ENCODE peak calls at places on chromosomes 11 and 22, in four cellular contexts. X is HCT116, E is K562, L is H1. K is an unnamed sample.

GRCh38 chr11:79973701-79974626 is 533.1 kb upstream of the TENM4 start:
- DNase-seq in E (no peak), L (no peak), X (no peak), K (no peak)

GRCh38 chr11:77467233-77467632 is 6.7 kb downstream of the PAK1 start:
- DNase-seq in L (no peak), X (no peak), E (no peak), K (no peak)

GRCh38 chr11:15591112-15591537 is 476.4 kb downstream of the INSC start:
- DNase-seq in E (no peak), X (no peak), L (no peak), K (no peak)

GRCh38 chr11:74909363-74909762 is 39.5 kb downstream of the XRRA1 start:
- DNase-seq in X (no peak), E (no peak), L (no peak), K (no peak)

GRCh38 chr11:33775832-33776231 is 1.5 kb upstream of the FBXO3 start:
- DNase-seq in E (no peak), L (no peak), X (no peak), K (peak)

GRCh38 chr22:27580311-27580897 is 221.2 kb downstream of the MN1 start:
- DNase-seq in X (no peak), E (no peak), L (no peak), K (no peak)

GRCh38 chr11:1303196-1303821 is 6.1 kb downstream of the TOLLIP start:
- DNase-seq in E (no peak), X (no peak), L (peak), K (no peak)

GRCh38 chr11:100753144-100753543 is 66.1 kb downstream of the ARHGAP42 start:
- DNase-seq in X (no peak), E (no peak), L (peak), K (no peak)

GRCh38 chr11:93537767-93538261 is 5.4 kb downstream of the SMCO4 start:
- DNase-seq in X (no peak), L (no peak), E (peak), K (no peak)

GRCh38 chr11:79201637-79202347 is 239.0 kb downstream of the TENM4 start:
- DNase-seq in X (no peak), L (no peak), E (no peak), K (peak)

GRCh38 chr22:50731811-50732624 is 6.0 kb upstream of the ACR start:
- DNase-seq in E (peak), X (peak), L (peak), K (no peak)

GRCh38 chr22:25572708-25573161 is 8.3 kb downstream of the GRK3 start:
- DNase-seq in X (no peak), L (no peak), E (no peak), K (peak)

GRCh38 chr11:72643547-72643946 is 30.7 kb downstream of the PDE2A start:
- DNase-seq in X (peak), E (no peak), L (no peak), K (no peak)

DNA sequence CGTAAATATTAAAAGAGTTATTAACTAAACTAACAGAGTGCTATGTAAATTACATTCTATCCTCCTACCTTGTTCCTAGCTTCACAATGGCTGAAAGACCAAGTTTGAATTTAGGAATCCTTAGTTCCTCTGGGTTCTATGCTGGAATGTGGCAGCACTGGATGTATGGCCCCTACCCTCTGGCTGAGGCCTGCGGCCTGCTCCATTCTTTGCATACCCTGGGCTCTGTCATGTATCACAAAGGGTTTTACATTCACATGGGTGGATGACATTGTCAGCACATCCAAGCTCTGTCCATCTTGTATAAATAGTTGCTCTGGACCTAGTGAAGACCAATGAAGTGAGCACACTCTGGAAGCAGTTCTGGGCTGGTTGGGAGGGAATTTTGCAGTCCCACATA is 54.5 kb downstream of the AASDHPPT start:
- DNase-seq in X (no peak), E (no peak), L (no peak), K (no peak)
- TF ChIP-seq EGR1 in X (no peak), E (no peak), L (no peak), K (no peak)

GRCh38 chr22:35008213-35008612 is 57.7 kb upstream of the ISX start:
- DNase-seq in X (no peak), L (no peak), E (no peak), K (peak)
- TF ChIP-seq EGR1 in X (no peak), L (no peak), E (no peak), K (no peak)

GRCh38 chr22:44410396-44411056 is 87.5 kb downstream of the RTL6 start:
- DNase-seq in E (no peak), X (no peak), L (no peak), K (no peak)
- TF ChIP-seq EGR1 in E (no peak), X (no peak), L (no peak), K (no peak)

GRCh38 chr22:49308300-49308699 is 519.4 kb downstream of the BRD1 start:
- DNase-seq in E (no peak), L (peak), X (no peak), K (no peak)
- TF ChIP-seq EGR1 in E (no peak), L (no peak), X (no peak), K (no peak)

GRCh38 chr11:87866951-87867350 is 308.3 kb downstream of the RAB38 start:
- DNase-seq in X (no peak), E (no peak), L (no peak), K (no peak)
- TF ChIP-seq EGR1 in X (no peak), E (no peak), L (no peak), K (no peak)

GRCh38 chr11:8095831-8096522 is 15.0 kb downstream of the TUB start:
- DNase-seq in L (no peak), X (no peak), E (no peak), K (no peak)
- TF ChIP-seq EGR1 in L (no peak), X (no peak), E (no peak), K (no peak)

GRCh38 chr11:85187992-85188391 is 439.2 kb downstream of the DLG2 start:
- DNase-seq in E (no peak), X (no peak), L (no peak), K (no peak)

GRCh38 chr11:85180528-85180927 is 446.6 kb downstream of the DLG2 start:
- DNase-seq in L (no peak), X (no peak), E (no peak), K (no peak)

DNA sequence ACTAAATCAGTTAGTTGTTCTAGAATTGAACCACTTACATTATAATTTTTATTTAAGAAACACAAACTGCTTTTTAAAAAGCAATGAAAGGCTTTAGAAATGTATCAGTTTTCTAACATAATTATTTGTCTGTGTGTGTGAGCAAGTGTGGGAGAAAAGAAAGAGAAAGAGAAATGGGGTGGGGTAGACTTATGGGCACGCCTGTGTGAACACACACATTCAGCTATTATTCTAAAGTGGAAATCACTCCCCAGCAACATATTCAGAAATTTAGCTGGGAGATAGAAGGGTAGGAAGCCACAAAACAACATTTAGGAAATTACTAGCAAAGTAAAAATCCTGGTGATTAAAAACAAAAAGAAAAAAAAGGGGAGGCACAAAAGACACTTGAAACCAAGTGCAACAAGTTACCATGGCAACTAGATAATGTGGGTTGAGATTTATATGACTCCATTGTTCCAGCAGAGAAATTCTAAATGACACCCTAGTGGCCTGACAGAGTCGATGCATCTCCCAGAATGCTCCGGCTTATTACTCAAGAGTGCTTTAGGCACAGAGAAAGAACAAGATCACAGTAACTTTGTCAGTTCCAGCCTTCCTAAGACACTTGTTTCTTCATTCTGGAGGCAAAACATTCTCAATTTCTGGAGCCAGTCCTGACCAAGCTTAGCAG is 444.6 kb downstream of the DLG2 start:
- DNase-seq in L (no peak), X (peak), E (no peak), K (no peak)
- TF ChIP-seq EGR1 in L (no peak), X (no peak), E (no peak), K (no peak)

GRCh38 chr11:2950825-2951224 is 21.6 kb upstream of the PHLDA2 start:
- DNase-seq in E (no peak), X (no peak), L (no peak), K (no peak)

GRCh38 chr11:2954263-2954662 is 25.0 kb upstream of the PHLDA2 start:
- DNase-seq in X (no peak), E (no peak), L (no peak), K (no peak)

GRCh38 chr11:2949920-2950319 is 20.7 kb upstream of the PHLDA2 start:
- DNase-seq in X (no peak), L (no peak), E (no peak), K (no peak)

GRCh38 chr11:2947744-2948143 is 18.5 kb upstream of the PHLDA2 start:
- DNase-seq in L (no peak), E (no peak), X (no peak), K (no peak)

DNA sequence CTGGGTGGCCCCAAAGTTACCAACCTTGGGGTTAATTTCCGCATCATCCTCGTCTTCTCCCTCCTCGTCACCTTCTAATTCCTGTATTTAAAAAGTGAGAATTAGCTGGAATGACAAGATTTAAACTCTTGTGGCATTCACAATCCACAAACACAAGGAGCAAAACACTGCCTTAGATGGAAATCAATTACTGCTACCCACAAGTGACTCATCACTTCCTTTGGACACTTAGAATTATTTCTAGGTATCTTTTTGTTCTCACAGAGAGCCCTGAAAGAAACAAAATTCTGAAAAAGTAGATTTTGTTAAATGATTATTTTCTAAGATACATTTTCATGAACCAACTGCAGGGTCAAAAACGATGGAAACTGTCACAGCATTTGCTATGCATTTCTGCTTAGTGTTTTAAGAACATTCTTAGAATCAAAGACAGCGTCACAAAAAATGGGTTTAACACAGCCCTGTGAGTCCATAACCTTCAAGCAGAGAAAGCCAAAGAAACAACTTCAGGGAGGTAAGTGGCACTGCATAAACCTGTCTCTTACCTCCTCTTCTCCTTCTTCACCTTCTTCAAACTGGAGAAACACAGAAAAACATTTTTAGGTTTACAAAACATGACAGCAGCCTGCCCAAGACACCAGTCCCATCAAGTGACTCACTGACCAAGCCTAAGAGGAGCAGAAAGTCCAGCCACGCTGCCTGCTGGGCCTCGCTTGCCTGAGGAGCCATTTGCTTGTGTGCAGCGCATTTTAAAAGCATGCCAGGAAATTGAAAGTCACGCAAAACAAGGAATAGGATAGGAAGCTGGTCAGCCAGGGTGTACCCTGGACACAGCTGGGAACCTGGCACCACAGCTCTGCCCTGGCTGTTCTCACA is 22.3 kb upstream of the PHLDA2 start:
- DNase-seq in L (no peak), X (no peak), E (no peak), K (no peak)
- TF ChIP-seq EGR1 in L (no peak), X (no peak), E (no peak), K (no peak)

GRCh38 chr11:117691206-117691490 is 105.9 kb downstream of the DSCAML1 start:
- DNase-seq in X (no peak), L (no peak), E (no peak), K (no peak)

GRCh38 chr11:117693344-117693743 is 103.7 kb downstream of the DSCAML1 start:
- DNase-seq in L (no peak), X (no peak), E (no peak), K (no peak)

GRCh38 chr11:117690484-117691205 is 106.4 kb downstream of the DSCAML1 start:
- DNase-seq in X (no peak), E (no peak), L (no peak), K (peak)

GRCh38 chr11:117688255-117688797 is 108.7 kb downstream of the DSCAML1 start:
- DNase-seq in E (no peak), X (no peak), L (no peak), K (no peak)

GRCh38 chr11:117691501-117691900 is 105.5 kb downstream of the DSCAML1 start:
- DNase-seq in X (no peak), L (no peak), E (no peak), K (no peak)
- TF ChIP-seq EGR1 in X (no peak), L (no peak), E (no peak), K (no peak)

GRCh38 chr11:71545405-71545966 is 2.7 kb upstream of the KRTAP5-9 start:
- DNase-seq in L (no peak), X (no peak), E (no peak), K (no peak)

GRCh38 chr11:71542382-71542781 is 4.6 kb downstream of the KRTAP5-8 start:
- DNase-seq in X (no peak), E (no peak), L (no peak), K (no peak)

GRCh38 chr11:71543866-71544265 is 4.4 kb upstream of the KRTAP5-9 start:
- DNase-seq in E (no peak), L (no peak), X (no peak), K (no peak)

GRCh38 chr11:71544525-71545214 is 3.5 kb upstream of the KRTAP5-9 start:
- DNase-seq in X (no peak), L (no peak), E (no peak), K (no peak)

GRCh38 chr11:71542856-71543743 is 5.1 kb upstream of the KRTAP5-9 start:
- DNase-seq in X (no peak), E (no peak), L (no peak), K (peak)
- TF ChIP-seq EGR1 in X (no peak), E (no peak), L (no peak), K (no peak)